ENCODE peak calls at places on chromosomes 11 and 22, in four cellular contexts. O, Z, Y and X are unnamed samples. For H3K4me1, the result is how much of the 10 kb centered on the place peaks cover.

GRCh38 chr22:36486619-36487384 is 5.4 kb upstream of the TXN2 start:
- DNase-seq in O (peak), Z (peak), Y (no peak), X (peak)

GRCh38 chr11:92869716-92870115 is 99.7 kb upstream of the MTNR1B start:
- DNase-seq in O (no peak), Z (no peak), Y (no peak), X (no peak)

GRCh38 chr11:118306556-118306955 is 2.0 kb downstream of the CD3E start:
- DNase-seq in O (no peak), Z (no peak), Y (no peak), X (no peak)

GRCh38 chr11:122897606-122898210 is 15.1 kb downstream of the JHY start:
- DNase-seq in O (no peak), Z (no peak), Y (no peak), X (no peak)

GRCh38 chr11:121814962-121815361 is 301.1 kb downstream of the BLID start:
- DNase-seq in O (no peak), Z (no peak), Y (no peak), X (no peak)

GRCh38 chr11:68941324-68942089 is 37.8 kb downstream of the IGHMBP2 start:
- DNase-seq in O (no peak), Z (no peak), Y (no peak), X (no peak)

GRCh38 chr11:95074806-95075563 is 8.3 kb downstream of the SRSF8 start:
- DNase-seq in O (no peak), Z (no peak), Y (peak), X (peak)

GRCh38 chr11:57903441-57904123 is 120.1 kb upstream of the OR9Q1 start:
- DNase-seq in O (no peak), Z (no peak), Y (no peak), X (peak)

GRCh38 chr11:14015711-14016110 is 53.2 kb downstream of the SPON1 start:
- DNase-seq in O (no peak), Z (no peak), Y (no peak), X (peak)

DNA sequence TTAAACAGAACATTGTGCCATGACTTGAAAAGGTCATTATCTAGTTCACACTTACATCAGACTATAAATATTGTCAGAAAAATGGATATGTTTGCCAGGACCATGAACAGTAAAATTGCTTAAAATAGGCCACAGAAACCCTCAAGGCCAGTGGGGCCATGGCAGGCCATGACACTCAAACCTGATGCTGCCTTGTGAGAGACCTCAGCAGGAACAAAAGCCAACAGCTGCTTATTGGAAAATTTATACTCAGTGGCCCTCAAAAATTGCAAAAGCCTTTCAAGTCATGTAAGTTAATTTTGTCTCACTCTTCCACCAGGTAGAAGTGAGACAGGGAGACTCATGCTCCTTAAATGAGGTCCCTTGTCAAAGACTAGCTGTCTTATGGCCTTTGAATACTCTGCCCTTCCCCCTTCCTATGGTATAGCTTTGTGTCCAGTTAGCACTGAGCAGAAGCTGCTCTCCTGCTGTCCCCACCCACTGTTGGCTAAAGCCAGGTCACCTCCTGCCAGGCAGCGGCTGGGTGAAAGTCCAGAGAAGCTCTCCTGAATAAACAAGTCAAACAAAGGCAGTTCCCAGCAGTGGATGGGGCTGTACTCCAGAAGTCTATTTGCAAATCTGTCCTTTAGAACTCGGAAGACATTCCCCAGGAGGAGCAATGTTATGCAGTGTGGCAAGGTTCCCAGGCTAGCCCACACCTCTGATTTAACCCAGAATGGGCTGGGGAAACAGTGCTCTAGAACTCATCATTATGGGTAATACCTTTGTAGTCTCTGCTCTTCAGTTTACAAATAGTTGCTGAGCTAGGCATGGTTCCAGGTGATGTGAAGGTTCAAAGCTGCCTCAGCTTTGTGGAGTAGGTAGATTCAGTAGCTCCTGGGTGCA is 21.4 kb downstream of the ADM start:
- DNase-seq in O (no peak), Z (no peak), Y (peak), X (peak)
- H3K4me1 ChIP-seq in O (under half), Z (under half), Y (under half), X (under half)

DNA sequence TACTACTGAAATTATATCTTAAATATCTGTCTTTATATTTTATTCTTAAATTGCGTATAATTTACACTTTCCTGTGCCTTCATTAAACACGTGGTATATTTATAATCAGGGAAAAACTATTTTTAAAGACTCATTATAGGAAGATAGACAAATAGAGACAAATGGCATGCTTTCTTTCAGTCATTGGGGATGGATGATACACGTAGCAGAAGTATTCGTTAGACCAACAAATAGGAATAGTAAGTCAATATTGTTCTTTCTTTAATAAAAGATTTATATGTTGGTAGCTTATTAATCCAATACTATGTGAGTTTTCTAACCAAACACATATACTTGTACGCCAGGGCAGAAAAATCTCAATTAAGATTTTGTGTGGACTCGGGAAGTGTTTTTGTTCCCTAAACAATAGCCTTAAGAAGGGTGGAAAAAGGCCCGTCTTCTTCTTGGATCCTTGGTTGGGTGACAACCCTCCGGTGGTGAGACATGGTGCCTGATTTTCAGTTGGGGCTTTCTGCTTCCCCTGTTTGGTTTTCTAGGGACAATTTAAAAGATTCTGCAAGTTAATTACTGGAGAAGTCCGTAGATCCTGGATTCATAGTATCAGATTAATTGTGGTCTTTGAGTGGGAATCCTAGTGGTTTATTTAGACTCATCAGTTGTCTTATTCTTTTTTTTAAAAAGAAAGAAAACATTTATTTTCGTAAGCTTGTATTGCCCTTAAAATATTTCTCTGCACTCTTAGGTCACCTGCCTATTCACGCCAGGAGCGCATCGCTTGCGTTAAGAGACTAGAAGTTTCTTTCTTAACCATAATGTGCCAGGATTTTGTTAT is 83.5 kb upstream of the WNT7B start:
- DNase-seq in O (no peak), Z (no peak), Y (peak), X (peak)
- H3K4me3 ChIP-seq in O (no peak), Z (no peak), Y (no peak), X (no peak)

GRCh38 chr11:11512929-11513328 is 108.9 kb downstream of the GALNT18 start:
- DNase-seq in O (no peak), Z (no peak), Y (no peak), X (no peak)
- H3K27ac ChIP-seq in O (no peak), Z (no peak), Y (no peak), X (no peak)

GRCh38 chr11:45328726-45329125 is 42.6 kb upstream of the SYT13 start:
- DNase-seq in O (no peak), Z (no peak), Y (no peak), X (no peak)
- H3K4me1 ChIP-seq in O (under half), Z (under half), Y (under half), X (under half)

GRCh38 chr22:37796079-37796478 is 11.7 kb upstream of the GCAT start:
- DNase-seq in O (no peak), Z (no peak), Y (no peak), X (no peak)

GRCh38 chr22:37801946-37802309 is 5.8 kb upstream of the GCAT start:
- DNase-seq in O (no peak), Z (no peak), Y (no peak), X (no peak)

GRCh38 chr22:37802310-37803194 is 5.2 kb upstream of the GCAT start:
- DNase-seq in O (no peak), Z (no peak), Y (peak), X (peak)

GRCh38 chr22:37794376-37794775 is 13.4 kb upstream of the GCAT start:
- DNase-seq in O (no peak), Z (no peak), Y (no peak), X (no peak)

GRCh38 chr22:37797874-37798500 is 9.7 kb upstream of the GCAT start:
- DNase-seq in O (no peak), Z (no peak), Y (no peak), X (no peak)
- H3K4me3 ChIP-seq in O (no peak), Z (no peak), Y (no peak), X (no peak)

GRCh38 chr11:16184588-16184987 is 171.8 kb downstream of the SOX6 start:
- DNase-seq in O (no peak), Z (no peak), Y (no peak), X (peak)

GRCh38 chr11:16180868-16181267 is 175.5 kb downstream of the SOX6 start:
- DNase-seq in O (no peak), Z (no peak), Y (no peak), X (no peak)

GRCh38 chr11:16182553-16182952 is 173.8 kb downstream of the SOX6 start:
- DNase-seq in O (no peak), Z (no peak), Y (no peak), X (no peak)

GRCh38 chr11:16186680-16187079 is 169.7 kb downstream of the SOX6 start:
- DNase-seq in O (no peak), Z (no peak), Y (no peak), X (no peak)

DNA sequence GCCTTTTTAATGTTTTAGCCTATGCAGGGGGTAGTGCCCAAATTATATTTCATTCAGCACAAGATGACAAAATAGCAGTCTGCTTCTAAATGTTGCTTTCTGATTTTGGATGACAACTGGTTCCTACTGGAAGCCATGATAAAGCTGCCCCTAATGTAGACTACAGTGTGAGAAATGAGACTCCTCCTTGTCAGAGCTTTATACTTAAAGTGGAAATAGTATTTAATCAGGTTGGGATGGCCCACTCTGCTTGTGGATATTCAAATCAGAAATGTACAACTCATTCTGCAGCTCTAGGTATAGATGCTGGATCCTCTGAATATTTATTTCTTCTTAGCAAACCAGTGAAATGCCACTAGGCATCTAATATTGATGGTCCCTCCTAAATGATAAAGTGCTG is 171.3 kb downstream of the SOX6 start:
- DNase-seq in O (no peak), Z (no peak), Y (no peak), X (no peak)
- H3K27ac ChIP-seq in O (no peak), Z (no peak), Y (no peak), X (no peak)

DNA sequence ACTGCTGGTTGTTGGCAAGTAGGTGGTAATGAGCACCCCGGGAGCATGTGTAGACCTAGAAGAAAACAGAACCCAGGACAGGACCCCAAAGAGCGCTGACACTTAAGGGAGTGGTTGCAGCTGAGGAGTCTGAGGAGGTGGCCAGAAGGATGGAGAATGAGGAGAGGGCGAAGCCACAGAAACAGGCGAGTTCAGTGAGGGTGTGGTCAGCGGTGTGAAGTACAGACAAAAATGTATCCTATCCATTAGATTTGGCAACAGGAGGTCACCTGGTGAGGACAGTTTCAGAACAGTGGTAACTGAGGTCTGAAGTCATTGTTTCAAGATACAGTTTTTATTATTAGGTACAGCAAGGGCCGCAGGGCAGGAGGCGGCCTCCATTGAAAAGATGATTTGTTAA is 8.6 kb upstream of the THY1 start:
- DNase-seq in O (no peak), Z (no peak), Y (no peak), X (no peak)
- H3K4me1 ChIP-seq in O (under half), Z (under half), Y (under half), X (under half)